ENCODE peak calls at places on chromosomes 1 and 21, in nine cellular contexts. A is Panc1; Z is NCI-H1105 treated with DMSO at 0.1 percent for 48 hours; P is NCI-H524; C is ELR; O is RWPE1; T is activated T-cell treated with anti-CD3 and anti-CD28 coated beads for 24 hours; U is stimulated activated CD8-positive, alpha-beta memory T cell treated with anti-CD3 and anti-CD28 coated beads, Interleukin-2, amount 100 ng/mL, for 1 hour; Y is central memory CD8-positive, alpha-beta T cell. G is an unnamed sample.

GRCh38 chr21:40120944-40121575 is 253.8 kb downstream of the PCP4 start:
- DNase-seq in A (no peak), Z (peak), P (peak), C (peak), O (no peak), T (no peak), U (no peak), Y (no peak), G (no peak)

GRCh38 chr1:3504823-3505155 is 50.3 kb downstream of the ARHGEF16 start:
- DNase-seq in A (no peak), Z (no peak), P (no peak), C (peak), O (no peak), T (no peak), U (no peak), Y (no peak), G (no peak)

GRCh38 chr1:43207229-43207853 is 35.2 kb downstream of the CFAP57 start:
- DNase-seq in A (peak), Z (no peak), P (no peak), C (peak), O (no peak), T (no peak), U (no peak), Y (no peak), G (no peak)

GRCh38 chr21:29145354-29145782 is 14.9 kb downstream of the MAP3K7CL start:
- DNase-seq in A (peak), Z (no peak), P (no peak), C (peak), O (peak), T (no peak), U (no peak), Y (no peak), G (peak)

GRCh38 chr1:54794401-54795099 is 6.6 kb downstream of the TTC22 start:
- DNase-seq in A (no peak), Z (no peak), P (no peak), C (peak), O (no peak), T (no peak), U (no peak), Y (no peak), G (no peak)

GRCh38 chr21:35643176-35643575 is 417.1 kb downstream of the SETD4 start:
- DNase-seq in A (no peak), Z (no peak), P (no peak), C (peak), O (peak), T (no peak), U (no peak), Y (no peak), G (no peak)

GRCh38 chr1:201713093-201713810 is 115.7 kb upstream of the IPO9 start:
- DNase-seq in A (peak), Z (no peak), P (no peak), C (peak), O (peak), T (no peak), U (no peak), Y (no peak), G (peak)

GRCh38 chr1:205373022-205373421 is 16.3 kb upstream of the KLHDC8A start:
- DNase-seq in A (no peak), Z (no peak), P (no peak), C (no peak), O (no peak), T (no peak), U (no peak), Y (no peak), G (no peak)

GRCh38 chr1:115224636-115225035 is 113.4 kb downstream of the NGF start:
- DNase-seq in A (no peak), Z (peak), P (no peak), C (no peak), O (peak), T (no peak), U (no peak), Y (no peak), G (no peak)

GRCh38 chr1:10152709-10153284 is 57.6 kb upstream of the KIF1B start:
- DNase-seq in A (peak), Z (peak), P (peak), C (peak), O (peak), T (peak), U (no peak), Y (no peak), G (no peak)

GRCh38 chr1:216461466-216461865 is 38.2 kb upstream of the USH2A start:
- DNase-seq in A (no peak), Z (no peak), P (no peak), C (no peak), O (no peak), T (no peak), U (no peak), Y (no peak), G (no peak)

GRCh38 chr1:78385744-78386462 is 104.9 kb upstream of the PTGFR start:
- DNase-seq in A (no peak), Z (no peak), P (no peak), C (no peak), O (no peak), T (no peak), U (no peak), Y (no peak), G (no peak)

G was measured in sigmoid colon.